ENCODE peak calls at places on chromosomes 2 and 18, in four cellular contexts. W, D, I and Q are unnamed samples.

GRCh38 chr2:161146996-161147395 is 13.2 kb upstream of the TANK start:
- DNase-seq in W (no peak), D (no peak), I (no peak), Q (no peak)

GRCh38 chr18:48999569-48999968 is 48.8 kb upstream of the SMAD7 start:
- DNase-seq in W (no peak), D (no peak), I (no peak), Q (no peak)

GRCh38 chr2:199228887-199229819 is 228.6 kb downstream of the SATB2 start:
- DNase-seq in W (no peak), D (no peak), I (peak), Q (peak)

GRCh38 chr18:11272516-11272915 is 123.1 kb upstream of the PIEZO2 start:
- DNase-seq in W (no peak), D (no peak), I (no peak), Q (no peak)

GRCh38 chr2:175167076-175167791 is 769 bp downstream of the ATF2 start:
- DNase-seq in W (peak), D (peak), I (no peak), Q (no peak)

GRCh38 chr2:234469251-234469845 is 27.5 kb downstream of the ARL4C start:
- DNase-seq in W (no peak), D (no peak), I (peak), Q (no peak)

GRCh38 chr18:49285627-49286026 is 174.8 kb downstream of the DYM start:
- DNase-seq in W (no peak), D (no peak), I (no peak), Q (no peak)

GRCh38 chr18:53567935-53568574 is 656.4 kb downstream of the MBD2 start:
- DNase-seq in W (peak), D (peak), I (peak), Q (peak)

GRCh38 chr18:63180333-63180732 is 139.2 kb downstream of the BCL2 start:
- DNase-seq in W (no peak), D (no peak), I (no peak), Q (no peak)

GRCh38 chr2:1823187-1824169 is 79.2 kb upstream of the PXDN start:
- DNase-seq in W (no peak), D (peak), I (no peak), Q (no peak)

GRCh38 chr18:12274793-12275192 is 20.6 kb downstream of the CIDEA start:
- DNase-seq in W (no peak), D (no peak), I (no peak), Q (no peak)

GRCh38 chr18:984004-984403 is 79.3 kb downstream of the ADCYAP1 start:
- DNase-seq in W (no peak), D (no peak), I (no peak), Q (no peak)

GRCh38 chr2:238021327-238021726 is 39.5 kb upstream of the SCLY start:
- DNase-seq in W (no peak), D (no peak), I (peak), Q (peak)

GRCh38 chr18:11799066-11799465 is 52.1 kb upstream of the CHMP1B start:
- DNase-seq in W (no peak), D (no peak), I (no peak), Q (no peak)

GRCh38 chr18:49460958-49461601 is 635 bp upstream of the DYM start:
- DNase-seq in W (no peak), D (no peak), I (no peak), Q (peak)

GRCh38 chr2:37469126-37469525 is 124.7 kb downstream of the QPCT start:
- DNase-seq in W (no peak), D (no peak), I (no peak), Q (no peak)

GRCh38 chr2:43766006-43766405 is 7.8 kb upstream of the DYNC2LI1 start:
- DNase-seq in W (no peak), D (no peak), I (peak), Q (no peak)

GRCh38 chr2:239768907-239769573 is 256.1 kb downstream of the NDUFA10 start:
- DNase-seq in W (no peak), D (no peak), I (no peak), Q (no peak)

GRCh38 chr18:59156316-59156715 is 16.6 kb downstream of the SEC11C start:
- DNase-seq in W (no peak), D (no peak), I (no peak), Q (no peak)

GRCh38 chr2:126864861-126865260 is 33.8 kb upstream of the TEX51 start:
- DNase-seq in W (no peak), D (no peak), I (no peak), Q (no peak)

DNA sequence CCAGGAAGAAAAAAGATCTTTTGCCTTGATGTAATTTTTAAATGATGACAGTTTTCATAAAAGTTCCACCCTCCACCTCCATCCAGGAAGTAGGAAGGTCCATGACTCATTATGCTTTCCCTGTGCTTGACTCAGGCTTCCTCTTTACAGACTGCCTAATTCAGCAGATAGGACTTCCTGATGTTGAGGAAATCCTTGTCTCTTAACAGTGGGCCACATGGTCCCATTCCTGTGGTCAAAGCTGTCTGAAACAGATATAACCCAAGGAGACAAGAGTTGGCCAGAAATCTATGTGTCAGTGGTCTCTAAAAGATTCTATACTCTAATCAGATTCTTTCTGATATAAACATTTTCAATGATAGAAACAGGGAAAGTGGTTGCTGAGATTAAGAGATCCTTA is 119.1 kb downstream of the BAZ2B start:
- DNase-seq in W (peak), D (no peak), I (peak), Q (peak)
- H3K27ac ChIP-seq in W (no peak), D (no peak), I (peak), Q (peak)

DNA sequence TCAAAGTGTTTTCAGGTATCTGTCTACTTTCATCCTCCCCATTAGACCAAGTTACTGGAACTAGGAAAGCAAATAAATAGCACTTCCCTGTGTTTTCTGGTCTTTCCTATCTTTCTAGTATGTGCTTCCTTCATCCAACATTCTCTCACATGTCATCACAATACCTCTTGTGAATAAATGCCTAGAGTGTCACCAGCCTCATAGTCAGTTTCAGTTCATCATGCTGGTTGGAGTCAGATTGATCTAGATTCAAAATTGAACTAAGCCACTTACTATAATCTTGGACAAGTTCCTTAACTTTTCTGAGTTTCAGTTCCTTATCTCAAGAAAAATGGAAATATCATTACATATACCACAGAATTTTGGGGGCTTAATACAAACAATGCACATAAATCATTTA is 293.7 kb downstream of the FSIP2 start:
- DNase-seq in W (no peak), D (no peak), I (no peak), Q (no peak)
- TF ChIP-seq CTCF in W (no peak), D (no peak), I (no peak), Q (no peak)

GRCh38 chr18:73842795-73843394 is 304.7 kb downstream of the FBXO15 start:
- DNase-seq in W (peak), D (peak), I (peak), Q (peak)
- H3K4me3 ChIP-seq in W (no peak), D (no peak), I (peak), Q (no peak)

GRCh38 chr2:12155308-12156061 is 409.1 kb downstream of the LPIN1 start:
- DNase-seq in W (no peak), D (no peak), I (peak), Q (peak)
- H3K27ac ChIP-seq in W (no peak), D (no peak), I (peak), Q (peak)

GRCh38 chr2:47539228-47539627 is 136.3 kb downstream of the MSH2 start:
- DNase-seq in W (no peak), D (no peak), I (no peak), Q (no peak)
- TF ChIP-seq CTCF in W (no peak), D (peak), I (peak), Q (peak)